ENCODE peak calls at places on chromosomes 4 and X, in ten cellular contexts. One of them, this sample, is unnamed.

GRCh38 chr4:17057035-17057434 is 158.6 kb upstream of the LDB2 start:
- DNase-seq in nephron progenitor cell: no peak
- DNase-seq in left ventricle myocardium inferior: no peak
- DNase-seq in psoas muscle: no peak
- DNase-seq in Calu3: no peak
- DNase-seq in D721Med: no peak
- DNase-seq in cardiac muscle cell: no peak
- DNase-seq in brain microvascular endothelial cell: no peak
- DNase-seq in progenitor cell of endocrine pancreas: no peak
- DNase-seq in lower leg skin: no peak
- DNase-seq in this sample: no peak

GRCh38 chr4:138925495-138925894 is 90.1 kb upstream of the NOCT start:
- DNase-seq in nephron progenitor cell: no peak
- DNase-seq in left ventricle myocardium inferior: no peak
- DNase-seq in psoas muscle: no peak
- DNase-seq in Calu3: no peak
- DNase-seq in D721Med: no peak
- DNase-seq in cardiac muscle cell: no peak
- DNase-seq in brain microvascular endothelial cell: no peak
- DNase-seq in progenitor cell of endocrine pancreas: no peak
- DNase-seq in lower leg skin: no peak
- DNase-seq in this sample: no peak

GRCh38 chrX:7603387-7603786 is 239.6 kb upstream of the VCX start:
- DNase-seq in nephron progenitor cell: no peak
- DNase-seq in left ventricle myocardium inferior: no peak
- DNase-seq in psoas muscle: no peak
- DNase-seq in Calu3: no peak
- DNase-seq in D721Med: no peak
- DNase-seq in cardiac muscle cell: no peak
- DNase-seq in brain microvascular endothelial cell: no peak
- DNase-seq in progenitor cell of endocrine pancreas: no peak
- DNase-seq in lower leg skin: no peak
- DNase-seq in this sample: no peak

GRCh38 chrX:115330498-115331138 is 41.1 kb downstream of the LUZP4 start:
- DNase-seq in nephron progenitor cell: peak
- DNase-seq in left ventricle myocardium inferior: no peak
- DNase-seq in psoas muscle: no peak
- DNase-seq in Calu3: peak
- DNase-seq in D721Med: no peak
- DNase-seq in cardiac muscle cell: peak
- DNase-seq in brain microvascular endothelial cell: peak
- DNase-seq in progenitor cell of endocrine pancreas: peak
- DNase-seq in lower leg skin: no peak
- DNase-seq in this sample: no peak

GRCh38 chr4:75158451-75158850 is 225.5 kb downstream of the PARM1 start:
- DNase-seq in nephron progenitor cell: no peak
- DNase-seq in left ventricle myocardium inferior: no peak
- DNase-seq in psoas muscle: no peak
- DNase-seq in Calu3: no peak
- DNase-seq in D721Med: no peak
- DNase-seq in cardiac muscle cell: no peak
- DNase-seq in brain microvascular endothelial cell: no peak
- DNase-seq in progenitor cell of endocrine pancreas: no peak
- DNase-seq in lower leg skin: no peak
- DNase-seq in this sample: no peak

GRCh38 chr4:3332498-3332897 is 39.7 kb downstream of the RGS12 start:
- DNase-seq in nephron progenitor cell: no peak
- DNase-seq in left ventricle myocardium inferior: no peak
- DNase-seq in psoas muscle: no peak
- DNase-seq in Calu3: no peak
- DNase-seq in D721Med: no peak
- DNase-seq in cardiac muscle cell: no peak
- DNase-seq in brain microvascular endothelial cell: no peak
- DNase-seq in progenitor cell of endocrine pancreas: no peak
- DNase-seq in lower leg skin: no peak
- DNase-seq in this sample: no peak

GRCh38 chrX:10983526-10983925 is 127.6 kb upstream of the HCCS start:
- DNase-seq in nephron progenitor cell: no peak
- DNase-seq in left ventricle myocardium inferior: no peak
- DNase-seq in psoas muscle: no peak
- DNase-seq in Calu3: no peak
- DNase-seq in D721Med: no peak
- DNase-seq in cardiac muscle cell: no peak
- DNase-seq in brain microvascular endothelial cell: no peak
- DNase-seq in progenitor cell of endocrine pancreas: no peak
- DNase-seq in lower leg skin: no peak
- DNase-seq in this sample: no peak

GRCh38 chr4:41095192-41095872 is 119.0 kb downstream of the APBB2 start:
- DNase-seq in nephron progenitor cell: no peak
- DNase-seq in left ventricle myocardium inferior: no peak
- DNase-seq in psoas muscle: no peak
- DNase-seq in Calu3: no peak
- DNase-seq in D721Med: no peak
- DNase-seq in cardiac muscle cell: no peak
- DNase-seq in brain microvascular endothelial cell: no peak
- DNase-seq in progenitor cell of endocrine pancreas: no peak
- DNase-seq in lower leg skin: no peak
- DNase-seq in this sample: no peak

GRCh38 chr4:7861440-7861881 is 78.2 kb downstream of the AFAP1 start:
- DNase-seq in nephron progenitor cell: no peak
- DNase-seq in left ventricle myocardium inferior: peak
- DNase-seq in psoas muscle: no peak
- DNase-seq in Calu3: no peak
- DNase-seq in D721Med: no peak
- DNase-seq in cardiac muscle cell: peak
- DNase-seq in brain microvascular endothelial cell: peak
- DNase-seq in progenitor cell of endocrine pancreas: no peak
- DNase-seq in lower leg skin: no peak
- DNase-seq in this sample: no peak

GRCh38 chrX:110588164-110588563 is 207.5 kb downstream of the CHRDL1 start:
- DNase-seq in nephron progenitor cell: peak
- DNase-seq in left ventricle myocardium inferior: no peak
- DNase-seq in psoas muscle: no peak
- DNase-seq in Calu3: no peak
- DNase-seq in D721Med: no peak
- DNase-seq in cardiac muscle cell: no peak
- DNase-seq in brain microvascular endothelial cell: no peak
- DNase-seq in progenitor cell of endocrine pancreas: no peak
- DNase-seq in lower leg skin: no peak
- DNase-seq in this sample: no peak

GRCh38 chr4:124635331-124635730 is 77.2 kb downstream of the ANKRD50 start:
- DNase-seq in nephron progenitor cell: no peak
- DNase-seq in left ventricle myocardium inferior: no peak
- DNase-seq in psoas muscle: no peak
- DNase-seq in Calu3: no peak
- DNase-seq in D721Med: no peak
- DNase-seq in cardiac muscle cell: peak
- DNase-seq in brain microvascular endothelial cell: no peak
- DNase-seq in progenitor cell of endocrine pancreas: no peak
- DNase-seq in lower leg skin: no peak
- DNase-seq in this sample: no peak

DNA sequence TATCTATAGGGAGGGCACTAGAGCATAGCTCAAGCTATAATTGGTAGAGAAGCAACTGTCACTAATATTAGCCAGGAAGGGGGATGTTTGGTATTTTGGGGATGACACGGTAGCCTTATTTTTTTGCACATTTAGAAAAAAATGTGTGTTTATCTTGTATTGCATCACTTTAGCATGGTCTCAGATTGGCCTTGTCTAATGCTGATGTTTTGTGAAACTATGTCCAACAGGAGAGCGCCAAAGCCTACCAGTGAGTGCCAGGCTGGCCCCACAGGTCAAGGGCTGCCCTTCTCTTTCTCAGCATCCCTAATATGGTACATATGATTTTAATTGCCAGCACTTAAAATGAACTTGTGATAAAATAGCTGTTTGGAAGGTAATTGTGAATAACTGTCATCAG is 24.8 kb upstream of the WDR19 start:
- DNase-seq in nephron progenitor cell: no peak
- DNase-seq in left ventricle myocardium inferior: no peak
- DNase-seq in psoas muscle: no peak
- DNase-seq in Calu3: no peak
- DNase-seq in D721Med: no peak
- DNase-seq in cardiac muscle cell: no peak
- DNase-seq in brain microvascular endothelial cell: no peak
- DNase-seq in progenitor cell of endocrine pancreas: no peak
- DNase-seq in lower leg skin: no peak
- DNase-seq in this sample: no peak
- TF ChIP-seq CTCF in nephron progenitor cell: no peak
- TF ChIP-seq CTCF in left ventricle myocardium inferior: no peak
- TF ChIP-seq CTCF in psoas muscle: no peak
- TF ChIP-seq CTCF in Calu3: no peak
- TF ChIP-seq CTCF in D721Med: no peak
- TF ChIP-seq CTCF in cardiac muscle cell: no peak
- TF ChIP-seq CTCF in brain microvascular endothelial cell: no peak
- TF ChIP-seq CTCF in progenitor cell of endocrine pancreas: no peak
- TF ChIP-seq CTCF in lower leg skin: no peak
- TF ChIP-seq CTCF in this sample: no peak

GRCh38 chr4:2186133-2186864 is 55.6 kb downstream of the HAUS3 start:
- DNase-seq in nephron progenitor cell: peak
- DNase-seq in left ventricle myocardium inferior: no peak
- DNase-seq in psoas muscle: no peak
- DNase-seq in Calu3: peak
- DNase-seq in D721Med: no peak
- DNase-seq in cardiac muscle cell: peak
- DNase-seq in brain microvascular endothelial cell: no peak
- DNase-seq in progenitor cell of endocrine pancreas: peak
- DNase-seq in lower leg skin: no peak
- DNase-seq in this sample: peak
- TF ChIP-seq CTCF in nephron progenitor cell: peak
- TF ChIP-seq CTCF in left ventricle myocardium inferior: peak
- TF ChIP-seq CTCF in psoas muscle: peak
- TF ChIP-seq CTCF in Calu3: peak
- TF ChIP-seq CTCF in D721Med: peak
- TF ChIP-seq CTCF in cardiac muscle cell: peak
- TF ChIP-seq CTCF in brain microvascular endothelial cell: peak
- TF ChIP-seq CTCF in progenitor cell of endocrine pancreas: peak
- TF ChIP-seq CTCF in lower leg skin: no peak
- TF ChIP-seq CTCF in this sample: peak

DNA sequence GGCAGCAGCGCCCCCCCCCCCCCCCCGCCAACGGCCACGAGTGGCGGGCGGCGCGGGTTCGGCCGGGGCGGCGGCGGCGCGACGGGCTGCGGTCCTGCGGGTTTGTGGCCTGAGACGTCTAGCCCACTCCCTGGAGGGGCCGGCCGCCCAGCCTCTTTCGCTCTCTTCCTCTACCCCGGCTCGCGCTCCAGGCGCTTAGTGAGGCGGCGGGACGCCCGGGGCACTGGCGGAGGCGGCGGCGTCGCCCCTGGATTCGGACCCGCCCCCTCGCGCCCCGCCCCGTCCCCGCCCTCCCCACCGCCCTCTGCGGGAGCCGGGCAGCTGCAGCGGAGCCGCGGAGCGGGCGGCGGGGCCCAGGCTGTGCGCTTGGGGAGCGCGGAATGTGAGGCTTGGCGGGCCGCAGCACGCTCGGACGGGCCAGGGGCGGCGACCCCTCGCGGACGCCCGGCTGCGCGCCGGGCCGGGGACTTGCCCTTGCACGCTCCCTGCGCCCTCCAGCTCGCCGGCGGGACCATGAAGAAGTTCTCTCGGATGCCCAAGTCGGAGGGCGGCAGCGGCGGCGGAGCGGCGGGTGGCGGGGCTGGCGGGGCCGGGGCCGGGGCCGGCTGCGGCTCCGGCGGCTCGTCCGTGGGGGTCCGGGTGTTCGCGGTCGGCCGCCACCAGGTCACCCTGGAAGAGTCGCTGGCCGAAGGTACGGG is at the start of gene BMP2K:
- DNase-seq in nephron progenitor cell: peak
- DNase-seq in left ventricle myocardium inferior: peak
- DNase-seq in psoas muscle: peak
- DNase-seq in Calu3: peak
- DNase-seq in D721Med: peak
- DNase-seq in cardiac muscle cell: peak
- DNase-seq in brain microvascular endothelial cell: peak
- DNase-seq in progenitor cell of endocrine pancreas: peak
- DNase-seq in lower leg skin: peak
- DNase-seq in this sample: peak
- TF ChIP-seq CTCF in nephron progenitor cell: no peak
- TF ChIP-seq CTCF in left ventricle myocardium inferior: peak
- TF ChIP-seq CTCF in psoas muscle: peak
- TF ChIP-seq CTCF in Calu3: no peak
- TF ChIP-seq CTCF in D721Med: no peak
- TF ChIP-seq CTCF in cardiac muscle cell: no peak
- TF ChIP-seq CTCF in brain microvascular endothelial cell: no peak
- TF ChIP-seq CTCF in progenitor cell of endocrine pancreas: peak
- TF ChIP-seq CTCF in lower leg skin: no peak
- TF ChIP-seq CTCF in this sample: no peak

GRCh38 chr4:163611172-163611571 is 116.7 kb downstream of the TMA16 start:
- DNase-seq in nephron progenitor cell: no peak
- DNase-seq in left ventricle myocardium inferior: no peak
- DNase-seq in psoas muscle: no peak
- DNase-seq in Calu3: no peak
- DNase-seq in D721Med: no peak
- DNase-seq in cardiac muscle cell: no peak
- DNase-seq in brain microvascular endothelial cell: no peak
- DNase-seq in progenitor cell of endocrine pancreas: no peak
- DNase-seq in lower leg skin: no peak
- DNase-seq in this sample: no peak

GRCh38 chr4:163613375-163613774 is 118.9 kb downstream of the TMA16 start:
- DNase-seq in nephron progenitor cell: no peak
- DNase-seq in left ventricle myocardium inferior: no peak
- DNase-seq in psoas muscle: no peak
- DNase-seq in Calu3: no peak
- DNase-seq in D721Med: no peak
- DNase-seq in cardiac muscle cell: no peak
- DNase-seq in brain microvascular endothelial cell: no peak
- DNase-seq in progenitor cell of endocrine pancreas: no peak
- DNase-seq in lower leg skin: no peak
- DNase-seq in this sample: no peak

GRCh38 chr4:163611784-163612445 is 117.4 kb downstream of the TMA16 start:
- DNase-seq in nephron progenitor cell: no peak
- DNase-seq in left ventricle myocardium inferior: no peak
- DNase-seq in psoas muscle: no peak
- DNase-seq in Calu3: no peak
- DNase-seq in D721Med: no peak
- DNase-seq in cardiac muscle cell: no peak
- DNase-seq in brain microvascular endothelial cell: no peak
- DNase-seq in progenitor cell of endocrine pancreas: no peak
- DNase-seq in lower leg skin: no peak
- DNase-seq in this sample: no peak

GRCh38 chr4:163612762-163613161 is 118.3 kb downstream of the TMA16 start:
- DNase-seq in nephron progenitor cell: no peak
- DNase-seq in left ventricle myocardium inferior: no peak
- DNase-seq in psoas muscle: no peak
- DNase-seq in Calu3: no peak
- DNase-seq in D721Med: no peak
- DNase-seq in cardiac muscle cell: no peak
- DNase-seq in brain microvascular endothelial cell: no peak
- DNase-seq in progenitor cell of endocrine pancreas: no peak
- DNase-seq in lower leg skin: no peak
- DNase-seq in this sample: no peak

DNA sequence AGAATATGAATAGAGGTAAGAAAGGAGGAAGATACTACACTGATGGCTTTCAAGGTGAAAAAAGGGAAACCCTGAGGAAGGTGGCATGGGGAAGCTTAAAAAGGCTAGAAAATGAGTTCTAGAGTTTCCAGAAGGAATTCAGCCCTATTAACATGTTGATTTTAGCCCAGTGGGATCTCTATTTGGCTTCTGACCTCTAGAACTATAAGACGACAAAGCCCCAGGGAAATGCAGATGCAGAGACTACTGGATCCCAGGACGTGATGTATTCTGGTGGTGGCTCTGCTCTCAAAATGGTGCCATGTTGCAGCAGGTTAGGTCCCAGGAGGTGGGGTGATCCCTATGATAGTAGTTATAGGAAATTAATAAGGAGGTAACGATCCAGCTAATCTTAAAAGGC is 120.4 kb downstream of the TMA16 start:
- DNase-seq in nephron progenitor cell: no peak
- DNase-seq in left ventricle myocardium inferior: no peak
- DNase-seq in psoas muscle: no peak
- DNase-seq in Calu3: no peak
- DNase-seq in D721Med: no peak
- DNase-seq in cardiac muscle cell: no peak
- DNase-seq in brain microvascular endothelial cell: no peak
- DNase-seq in progenitor cell of endocrine pancreas: no peak
- DNase-seq in lower leg skin: no peak
- DNase-seq in this sample: no peak
- TF ChIP-seq CTCF in nephron progenitor cell: no peak
- TF ChIP-seq CTCF in left ventricle myocardium inferior: no peak
- TF ChIP-seq CTCF in psoas muscle: no peak
- TF ChIP-seq CTCF in Calu3: no peak
- TF ChIP-seq CTCF in D721Med: no peak
- TF ChIP-seq CTCF in cardiac muscle cell: no peak
- TF ChIP-seq CTCF in brain microvascular endothelial cell: no peak
- TF ChIP-seq CTCF in progenitor cell of endocrine pancreas: no peak
- TF ChIP-seq CTCF in lower leg skin: no peak
- TF ChIP-seq CTCF in this sample: no peak